ENCODE peak calls at places on chromosomes 7 and 10, in four cellular contexts. Y is MM.1S, R is left ventricle myocardium inferior, K is tibial nerve. J is an unnamed sample.

GRCh38 chr10:89556590-89556989 is 21.2 kb upstream of the SLC16A12 start:
- DNase-seq in Y (no peak), R (no peak), K (no peak), J (peak)

GRCh38 chr7:74365320-74366022 is 76.3 kb downstream of the CLIP2 start:
- DNase-seq in Y (peak), R (peak), K (peak), J (no peak)

GRCh38 chr10:70729763-70730357 is 55.3 kb downstream of the TBATA start:
- DNase-seq in Y (no peak), R (no peak), K (no peak), J (no peak)

GRCh38 chr10:102853944-102854694 is at the start of gene BORCS7:
- DNase-seq in Y (peak), R (peak), K (peak), J (peak)

GRCh38 chr7:5646846-5647245 is 134.6 kb downstream of the RNF216 start:
- DNase-seq in Y (no peak), R (no peak), K (no peak), J (no peak)

GRCh38 chr7:128910569-128910945 is at the start of gene KCP:
- DNase-seq in Y (no peak), R (no peak), K (no peak), J (no peak)

GRCh38 chr10:17502788-17503187 is 48.4 kb upstream of the ST8SIA6 start:
- DNase-seq in Y (no peak), R (no peak), K (no peak), J (no peak)

GRCh38 chr10:43250625-43250924 is 16.3 kb downstream of the RASGEF1A start:
- DNase-seq in Y (no peak), R (no peak), K (no peak), J (no peak)

GRCh38 chr7:154767194-154767593 is 235.7 kb downstream of the PAXIP1 start:
- DNase-seq in Y (no peak), R (no peak), K (no peak), J (no peak)

GRCh38 chr7:668139-668871 is 58.2 kb upstream of the DNAAF5 start:
- DNase-seq in Y (no peak), R (no peak), K (peak), J (no peak)

GRCh38 chr7:33421384-33421783 is 292.0 kb downstream of the BBS9 start:
- DNase-seq in Y (no peak), R (no peak), K (no peak), J (no peak)

GRCh38 chr7:90232440-90232839 is 12.5 kb upstream of the CFAP69 start:
- DNase-seq in Y (no peak), R (no peak), K (no peak), J (no peak)

GRCh38 chr7:132328760-132329159 is 247.5 kb downstream of the PLXNA4 start:
- DNase-seq in Y (no peak), R (no peak), K (no peak), J (no peak)

GRCh38 chr10:104127411-104127810 is 5.4 kb downstream of the SFR1 start:
- DNase-seq in Y (peak), R (no peak), K (no peak), J (no peak)

GRCh38 chr10:9009505-9009904 is 955.0 kb downstream of the GATA3 start:
- DNase-seq in Y (no peak), R (no peak), K (no peak), J (no peak)

GRCh38 chr10:45564303-45564959 is 108.1 kb downstream of the ZFAND4 start:
- DNase-seq in Y (no peak), R (no peak), K (no peak), J (no peak)

GRCh38 chr7:79620291-79620690 is 166.8 kb upstream of the MAGI2 start:
- DNase-seq in Y (no peak), R (no peak), K (no peak), J (no peak)

GRCh38 chr10:130743751-130744191 is 567.8 kb downstream of the TCERG1L start:
- DNase-seq in Y (no peak), R (no peak), K (no peak), J (no peak)

GRCh38 chr10:8168836-8169235 is 114.3 kb downstream of the GATA3 start:
- DNase-seq in Y (no peak), R (no peak), K (no peak), J (no peak)

GRCh38 chr7:158731761-158732160 is 27.2 kb upstream of the NCAPG2 start:
- DNase-seq in Y (no peak), R (no peak), K (no peak), J (no peak)

DNA sequence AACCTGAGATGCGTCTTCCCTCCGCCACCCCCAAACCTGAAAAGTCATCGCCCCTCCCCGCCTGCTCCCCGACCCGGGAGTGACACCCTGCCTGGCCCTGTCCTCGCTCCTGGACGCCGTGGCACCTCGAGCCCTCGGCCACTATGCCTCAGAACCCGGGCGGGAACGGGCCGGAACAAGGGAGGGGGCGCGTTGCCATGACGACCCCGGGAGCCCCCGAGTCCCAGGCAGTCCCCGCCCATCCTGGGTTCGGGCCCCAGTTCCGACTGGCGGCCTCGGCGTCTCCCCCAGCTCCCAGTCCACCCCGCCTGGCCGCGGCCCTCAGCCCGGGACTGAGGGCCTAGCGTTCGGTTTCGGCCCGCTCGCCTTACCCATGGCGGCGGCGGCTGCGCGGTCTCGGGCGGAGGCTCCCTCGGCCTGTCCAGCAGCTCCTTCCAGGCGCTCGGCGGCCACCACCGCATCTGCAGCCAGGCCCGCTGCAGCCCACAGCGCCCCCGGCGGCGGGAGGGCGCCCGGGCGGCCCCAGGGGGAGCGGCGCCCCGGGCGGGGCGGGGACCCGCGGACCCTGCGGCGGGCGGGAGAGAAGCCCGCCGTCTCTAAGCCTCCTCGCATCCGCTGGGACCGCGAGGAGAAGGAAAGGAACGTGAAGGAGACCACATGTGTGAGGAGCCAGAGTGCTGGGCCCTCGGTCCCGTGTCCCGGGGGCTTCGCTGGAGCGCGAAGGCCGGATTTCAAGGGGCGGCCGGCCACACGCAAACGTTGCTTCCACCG is at the start of gene RUFY2:
- DNase-seq in Y (peak), R (peak), K (peak), J (no peak)
- TF ChIP-seq CTCF in Y (peak), R (peak), K (peak), J (no peak)

GRCh38 chr7:101018271-101019167 is 1.4 kb upstream of the MUC17 start:
- DNase-seq in Y (no peak), R (no peak), K (no peak), J (no peak)

GRCh38 chr7:101017099-101017777 is 2.6 kb upstream of the MUC17 start:
- DNase-seq in Y (no peak), R (peak), K (peak), J (peak)

GRCh38 chr7:101023839-101024238 is 4.0 kb downstream of the MUC17 start:
- DNase-seq in Y (no peak), R (no peak), K (no peak), J (no peak)

GRCh38 chr7:101020444-101020843 is 563 bp downstream of the MUC17 start:
- DNase-seq in Y (no peak), R (no peak), K (no peak), J (no peak)

DNA sequence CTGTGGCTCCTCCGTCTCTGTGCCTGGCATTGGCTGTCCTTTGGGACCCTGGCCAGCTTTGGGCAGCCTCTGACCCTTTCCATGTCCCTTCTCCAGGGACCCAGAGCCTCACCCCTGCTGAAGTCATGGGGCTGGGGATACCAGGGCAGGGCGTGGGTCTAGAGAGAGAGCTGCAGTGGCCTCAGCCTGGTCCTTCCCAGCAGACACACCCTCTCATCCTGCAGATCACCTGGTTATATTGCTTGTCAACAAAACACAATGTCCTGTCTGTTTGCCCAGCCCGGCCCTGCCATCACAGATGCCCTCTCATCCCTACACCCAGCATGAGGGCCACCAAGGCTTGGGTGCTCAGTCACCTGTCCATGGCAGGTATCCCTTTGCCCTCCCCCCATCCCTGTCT is 1.8 kb downstream of the MUC17 start:
- DNase-seq in Y (no peak), R (no peak), K (no peak), J (no peak)
- H3K4me3 ChIP-seq in Y (no peak), R (no peak), K (no peak), J (no peak)

DNA sequence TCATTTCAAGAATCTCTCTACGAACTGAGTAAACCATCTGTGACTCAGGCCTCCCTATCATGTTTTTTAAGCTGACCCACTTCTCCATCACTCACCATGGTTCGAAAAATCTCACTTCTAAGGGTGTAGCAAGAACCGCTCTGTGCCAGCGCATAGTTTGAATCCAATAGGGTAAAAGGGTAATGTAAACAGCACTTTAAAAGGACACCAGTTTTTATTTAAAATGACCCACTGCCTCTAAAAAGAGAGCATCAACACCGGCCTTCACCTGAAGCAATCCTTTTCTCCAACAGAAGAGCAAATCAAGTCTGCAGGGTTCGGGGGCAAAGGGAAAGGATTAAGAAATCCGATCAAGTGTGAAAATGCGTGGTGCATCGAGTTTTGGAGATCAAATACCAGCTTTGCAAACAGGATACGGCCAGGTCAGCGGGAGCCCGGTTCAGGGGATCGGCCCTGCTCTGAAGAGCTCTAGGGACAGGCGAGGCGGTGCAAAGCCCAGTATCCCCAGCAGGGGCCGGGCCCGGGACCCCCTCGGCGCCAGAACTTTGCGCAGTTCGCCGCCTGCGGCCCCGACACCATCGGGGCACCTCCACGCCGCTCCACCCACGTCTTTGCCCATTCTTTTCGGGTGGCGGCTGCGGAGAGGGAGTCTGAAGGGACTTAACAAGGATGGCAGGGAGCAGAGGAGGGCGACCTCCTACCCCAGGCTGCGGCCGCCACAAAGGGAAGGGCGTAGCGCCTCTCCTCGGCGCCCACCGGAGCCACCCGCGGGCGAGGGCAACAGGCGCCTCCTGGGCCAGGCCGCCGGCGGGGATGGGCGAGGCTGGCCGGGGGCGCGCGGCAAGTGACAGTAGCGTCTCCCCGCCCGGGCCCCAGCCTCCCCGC is 840 bp downstream of the NMT2 start:
- DNase-seq in Y (peak), R (peak), K (peak), J (no peak)
- TF ChIP-seq CTCF in Y (peak), R (peak), K (peak), J (peak)

DNA sequence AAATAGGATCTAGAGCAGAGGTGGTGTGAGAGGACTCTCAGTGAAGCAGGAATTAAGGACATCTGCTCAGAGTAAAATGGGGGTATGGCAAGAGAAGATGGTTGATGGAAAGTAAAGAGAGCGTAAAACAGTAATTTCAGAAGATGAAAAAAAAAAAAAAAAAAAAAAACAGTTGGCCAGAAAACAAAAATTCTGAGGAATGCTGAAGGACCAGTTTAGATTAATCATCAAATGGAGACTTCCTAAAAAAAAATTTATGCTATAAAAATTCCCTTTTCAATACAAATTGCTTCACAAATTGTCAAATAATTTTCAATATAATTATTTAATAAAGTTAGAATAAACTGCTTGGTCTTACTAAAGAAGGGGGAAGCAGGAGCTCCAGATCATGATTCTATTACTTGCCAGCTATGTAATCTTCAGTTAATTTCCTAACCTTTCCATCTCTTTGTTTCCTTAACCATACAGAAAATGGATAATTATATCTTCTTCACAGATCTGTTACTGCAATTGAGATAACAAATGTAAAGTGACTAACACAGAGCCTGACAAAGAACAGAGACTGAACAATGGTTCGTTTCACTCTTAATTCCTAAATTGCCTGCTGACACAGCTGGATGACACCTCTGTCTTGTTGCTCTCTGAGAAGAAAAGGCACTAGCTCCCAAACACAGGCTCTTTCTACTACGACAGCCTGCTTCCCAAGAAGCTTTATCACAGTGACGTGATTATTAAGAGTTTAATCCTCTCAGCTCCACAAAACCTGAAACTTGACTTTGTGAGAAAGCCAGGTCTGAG is 64.9 kb upstream of the GPR22 start:
- DNase-seq in Y (no peak), R (no peak), K (no peak), J (no peak)
- H3K4me3 ChIP-seq in Y (no peak), R (no peak), K (no peak), J (no peak)

GRCh38 chr7:141754939-141755338 is 9.0 kb upstream of the TAS2R3 start:
- DNase-seq in Y (peak), R (no peak), K (no peak), J (no peak)

GRCh38 chr7:141748401-141748800 is 10.2 kb downstream of the SSBP1 start:
- DNase-seq in Y (no peak), R (no peak), K (no peak), J (no peak)

DNA sequence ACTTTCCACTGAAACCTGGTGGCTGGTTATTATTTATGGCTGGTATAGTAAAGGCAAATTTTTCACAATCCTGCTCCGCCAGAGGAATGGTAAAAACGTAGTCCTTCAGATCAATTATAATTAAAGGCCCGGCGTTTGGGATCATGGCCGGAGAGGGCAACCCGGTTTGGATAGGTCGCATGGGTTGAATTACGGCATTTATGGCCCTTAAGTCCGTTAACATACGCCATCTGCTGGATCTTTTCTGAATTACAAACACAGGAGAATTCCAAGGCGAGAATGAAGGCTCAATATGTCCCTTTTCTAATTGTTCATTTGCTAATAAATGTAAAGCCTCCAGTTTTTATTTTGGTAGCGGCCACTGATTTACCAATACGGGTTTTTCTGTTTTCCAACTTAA is 11.3 kb upstream of the TAS2R3 start:
- DNase-seq in Y (peak), R (no peak), K (no peak), J (no peak)
- TF ChIP-seq CTCF in Y (peak), R (peak), K (no peak), J (peak)

GRCh38 chr10:65787571-65787970 is 1138.3 kb upstream of the LRRTM3 start:
- DNase-seq in Y (no peak), R (no peak), K (no peak), J (no peak)
- H3K4me3 ChIP-seq in Y (no peak), R (no peak), K (no peak), J (no peak)

GRCh38 chr7:55070839-55071238 is 52.0 kb downstream of the EGFR start:
- DNase-seq in Y (no peak), R (no peak), K (no peak), J (no peak)

GRCh38 chr7:55071411-55072188 is 52.8 kb downstream of the EGFR start:
- DNase-seq in Y (no peak), R (no peak), K (no peak), J (no peak)

GRCh38 chr7:55070271-55070743 is 51.5 kb downstream of the EGFR start:
- DNase-seq in Y (no peak), R (no peak), K (no peak), J (peak)

GRCh38 chr7:55067748-55068147 is 48.9 kb downstream of the EGFR start:
- DNase-seq in Y (no peak), R (no peak), K (no peak), J (no peak)

DNA sequence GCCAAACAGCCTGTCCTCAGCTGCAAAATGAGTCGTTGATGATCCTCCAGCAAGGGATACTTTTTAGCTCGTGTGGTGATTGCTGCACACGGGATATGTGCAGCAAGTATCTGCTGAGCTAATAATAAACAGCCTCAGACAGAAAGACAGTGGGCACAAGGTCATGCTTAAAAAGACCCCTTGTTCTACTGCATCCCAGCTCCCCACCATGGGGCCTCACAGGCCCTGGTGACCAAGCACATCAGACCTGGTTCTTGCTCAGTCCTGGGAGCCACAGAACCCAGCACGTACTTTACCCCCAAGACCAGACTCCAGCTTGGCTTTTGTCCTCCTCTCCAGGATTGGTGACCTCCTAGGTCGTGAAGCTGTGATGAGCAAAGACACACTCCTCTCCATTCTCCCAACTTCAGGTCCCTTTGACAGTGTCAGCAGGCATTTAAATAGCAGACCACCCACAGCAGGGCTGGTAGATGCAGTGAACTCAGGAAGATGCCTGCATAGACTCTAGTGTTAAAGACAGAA is 50.5 kb downstream of the EGFR start:
- DNase-seq in Y (no peak), R (no peak), K (no peak), J (no peak)
- TF ChIP-seq CTCF in Y (no peak), R (no peak), K (no peak), J (no peak)

J was measured in epithelial cell of proximal tubule.